ENCODE peak calls at places on chromosome 17, in seven cellular contexts. M is vagina, S is prostate gland, E is breast epithelium, X is GM12878, H is GM12892, U is stomach. Z is an unnamed sample.
A peak's percentile ranks its signal among the peaks of the same experiment; 100 is the strongest.

GRCh38 chr17:63837480-63837879 is 5.0 kb downstream of the SMARCD2 start:
- DNase-seq in M (no peak), S (no peak), E (no peak), X (no peak), H (no peak), U (no peak), Z (no peak)

GRCh38 chr17:55056530-55056929 is 88.0 kb downstream of the STXBP4 start:
- DNase-seq in M (no peak), S (peak; percentile 53), E (no peak), X (no peak), H (no peak), U (peak; percentile 58), Z (no peak)

GRCh38 chr17:4921320-4921719 is 10.8 kb upstream of the GP1BA start:
- DNase-seq in M (no peak), S (no peak), E (no peak), X (no peak), H (no peak), U (no peak), Z (no peak)

GRCh38 chr17:75914643-75915265 is 10.1 kb upstream of the MRPL38 start:
- DNase-seq in M (no peak), S (no peak), E (no peak), X (no peak), H (no peak), U (no peak), Z (no peak)

GRCh38 chr17:45775576-45776011 is 8.5 kb upstream of the CRHR1 start:
- DNase-seq in M (no peak), S (peak; percentile 55), E (peak; percentile 61), X (no peak), H (no peak), U (peak; percentile 86), Z (no peak)

GRCh38 chr17:46009681-46010596 is 10.9 kb downstream of the STH start:
- DNase-seq in M (no peak), S (no peak), E (no peak), X (no peak), H (no peak), U (no peak), Z (no peak)

GRCh38 chr17:5583426-5584382 is 605 bp downstream of the NLRP1 start:
- DNase-seq in M (no peak), S (no peak), E (no peak), X (no peak), H (peak; percentile 31), U (no peak), Z (no peak)

GRCh38 chr17:68207651-68208253 is 40.1 kb upstream of the AMZ2 start:
- DNase-seq in M (no peak), S (peak; percentile 3), E (no peak), X (no peak), H (no peak), U (no peak), Z (no peak)

GRCh38 chr17:1434150-1434549 is 21.9 kb downstream of the CRK start:
- DNase-seq in M (no peak), S (peak; percentile 35), E (no peak), X (no peak), H (no peak), U (no peak), Z (no peak)

GRCh38 chr17:59121901-59122480 is 15.3 kb upstream of the TRIM37 start:
- DNase-seq in M (no peak), S (no peak), E (no peak), X (no peak), H (no peak), U (no peak), Z (no peak)

GRCh38 chr17:73030501-73030911 is 62.0 kb downstream of the SLC39A11 start:
- DNase-seq in M (no peak), S (no peak), E (peak; percentile 28), X (no peak), H (no peak), U (peak; percentile 31), Z (no peak)

DNA sequence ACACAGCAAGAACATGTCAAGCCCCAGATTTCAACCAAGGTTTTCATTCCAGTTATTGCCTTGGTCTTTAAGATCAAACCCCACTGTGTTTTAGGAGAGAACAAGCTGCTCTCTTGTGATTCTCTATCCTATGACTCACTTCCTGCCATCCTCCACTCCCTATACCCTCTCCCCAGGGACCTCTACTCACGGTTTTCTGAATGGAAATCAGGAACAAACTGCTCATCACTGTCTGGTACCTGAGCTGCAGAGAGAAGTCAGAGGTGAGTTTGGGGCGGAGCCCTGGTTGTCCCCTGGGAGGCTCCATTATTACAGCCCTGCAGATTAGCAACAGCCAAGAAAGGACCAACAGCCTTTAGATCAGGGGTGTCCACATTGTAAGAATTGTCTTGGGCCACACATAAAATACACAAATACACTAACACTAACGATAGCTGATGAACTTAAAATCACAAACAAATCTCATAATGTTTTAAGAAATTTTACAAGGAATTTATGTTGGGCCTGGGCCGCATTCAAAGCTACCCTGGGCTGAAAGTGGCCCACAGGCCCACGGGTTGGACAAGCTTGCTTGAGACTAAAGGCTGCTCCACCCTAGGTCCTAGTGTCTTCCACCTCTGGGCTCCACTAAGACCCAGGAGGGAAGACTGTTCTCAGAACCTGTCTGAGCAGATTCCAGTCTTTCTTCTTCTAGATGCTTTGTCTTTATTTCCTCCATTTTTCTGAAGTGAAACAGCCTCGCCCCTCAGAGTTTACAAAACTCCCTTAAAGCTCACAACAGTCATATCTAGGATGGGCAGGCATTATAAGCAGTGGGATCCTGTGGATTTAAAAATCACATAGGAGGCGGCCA is 9.7 kb downstream of the ETV4 start:
- DNase-seq in M (no peak), S (no peak), E (no peak), X (no peak), H (no peak), U (no peak), Z (no peak)
- TF ChIP-seq POLR2A in M (no peak), S (no peak), E (no peak), X (no peak), H (no peak), U (no peak), Z (no peak)

GRCh38 chr17:61716225-61716829 is 125.3 kb upstream of the NACA2 start:
- DNase-seq in M (no peak), S (no peak), E (no peak), X (no peak), H (no peak), U (no peak), Z (no peak)
- TF ChIP-seq POLR2AphosphoS5 in M (no peak), S (no peak), E (no peak), X (no peak), H (no peak), U (no peak), Z (no peak)

GRCh38 chr17:17682737-17683675 is 1.7 kb downstream of the RAI1 start:
- DNase-seq in M (no peak), S (peak; percentile 69), E (no peak), X (no peak), H (no peak), U (peak; percentile 75), Z (no peak)
- TF ChIP-seq POLR2A in M (no peak), S (peak; percentile 35), E (no peak), X (no peak), H (peak; percentile 19), U (no peak), Z (no peak)

GRCh38 chr17:57899391-57899790 is 49.5 kb upstream of the MRPS23 start:
- DNase-seq in M (no peak), S (no peak), E (no peak), X (no peak), H (no peak), U (no peak), Z (no peak)

GRCh38 chr17:57895382-57896060 is 45.7 kb upstream of the MRPS23 start:
- DNase-seq in M (no peak), S (no peak), E (peak; percentile 53), X (no peak), H (no peak), U (peak; percentile 45), Z (no peak)

GRCh38 chr17:57899822-57900221 is 50.0 kb upstream of the MRPS23 start:
- DNase-seq in M (no peak), S (peak; percentile 68), E (peak; percentile 74), X (no peak), H (no peak), U (peak; percentile 83), Z (no peak)

GRCh38 chr17:57900991-57901743 is 51.3 kb upstream of the MRPS23 start:
- DNase-seq in M (no peak), S (peak; percentile 95), E (peak; percentile 55), X (no peak), H (no peak), U (peak; percentile 75), Z (no peak)

GRCh38 chr17:57898487-57899311 is 48.9 kb upstream of the MRPS23 start:
- DNase-seq in M (no peak), S (peak; percentile 51), E (peak; percentile 65), X (no peak), H (no peak), U (peak; percentile 72), Z (no peak)
- TF ChIP-seq POLR2AphosphoS5 in M (no peak), S (no peak), E (no peak), X (no peak), H (no peak), U (no peak), Z (no peak)

GRCh38 chr17:77088455-77089117 is 52.2 kb upstream of the SEC14L1 start:
- DNase-seq in M (no peak), S (peak; percentile 85), E (peak; percentile 89), X (peak; percentile 87), H (peak; percentile 88), U (peak; percentile 90), Z (peak; percentile 79)
- TF ChIP-seq POLR2A in M (peak; percentile 60), S (peak; percentile 27), E (no peak), X (peak; percentile 93), H (peak; percentile 91), U (no peak), Z (peak; percentile 92)

GRCh38 chr17:8436169-8436932 is 667 bp downstream of the NDEL1 start:
- DNase-seq in M (no peak), S (peak; percentile 41), E (peak; percentile 67), X (no peak), H (peak; percentile 39), U (peak; percentile 69), Z (peak; percentile 25)
- TF ChIP-seq POLR2AphosphoS5 in M (no peak), S (peak; percentile 16), E (no peak), X (no peak), H (no peak), U (no peak), Z (no peak)

GRCh38 chr17:44069974-44070454 is 521 bp upstream of the G6PC3 start:
- DNase-seq in M (no peak), S (no peak), E (no peak), X (no peak), H (no peak), U (no peak), Z (no peak)

GRCh38 chr17:44071772-44072171 is 1.2 kb downstream of the G6PC3 start:
- DNase-seq in M (no peak), S (no peak), E (no peak), X (no peak), H (no peak), U (no peak), Z (no peak)

GRCh38 chr17:44067547-44067945 is 1.1 kb upstream of the LSM12 start:
- DNase-seq in M (no peak), S (no peak), E (no peak), X (no peak), H (no peak), U (no peak), Z (no peak)

GRCh38 chr17:44071198-44071520 is 624 bp downstream of the G6PC3 start:
- DNase-seq in M (no peak), S (no peak), E (no peak), X (no peak), H (no peak), U (no peak), Z (no peak)

GRCh38 chr17:44070455-44071197 is at the start of gene G6PC3:
- DNase-seq in M (no peak), S (peak; percentile 95), E (peak; percentile 93), X (peak; percentile 81), H (peak; percentile 95), U (peak; percentile 95), Z (peak; percentile 96)
- TF ChIP-seq POLR2A in M (peak; percentile 55), S (peak; percentile 61), E (peak; percentile 46), X (peak; percentile 83), H (peak; percentile 81), U (no peak), Z (peak; percentile 87)